ENCODE peak calls at places on chromosome 21, in six cellular contexts. T, H, B, A, P and J are unnamed samples.

GRCh38 chr21:31347435-31348032 is 3.5 kb upstream of the TIAM1 start:
- DNase-seq in T (peak; percentile 62), H (peak; percentile 23), B (no peak), P (peak; percentile 54), A (no peak), J (no peak)

GRCh38 chr21:32921632-32922230 is 104.0 kb upstream of the OLIG2 start:
- DNase-seq in B (no peak), P (no peak), T (peak; percentile 33), H (no peak), A (no peak), J (no peak)

GRCh38 chr21:32135401-32136363 is 143.2 kb downstream of the MIS18A start:
- DNase-seq in P (no peak), T (peak; percentile 70), B (no peak), A (no peak), H (no peak), J (no peak)

GRCh38 chr21:24045775-24046215 is 1561.5 kb downstream of the MRPL39 start:
- DNase-seq in B (no peak), A (peak; percentile 64), P (peak; percentile 91), T (peak; percentile 86), H (peak; percentile 55), J (no peak)

GRCh38 chr21:36178349-36178748 is 21.7 kb downstream of the DOP1B start:
- DNase-seq in B (no peak), P (no peak), T (no peak), A (no peak), H (no peak), J (no peak)

GRCh38 chr21:35559128-35559831 is 501.0 kb downstream of the SETD4 start:
- DNase-seq in B (peak; percentile 33), A (no peak), P (peak; percentile 92), H (no peak), T (peak; percentile 99), J (no peak)

GRCh38 chr21:17903929-17904639 is 84.9 kb upstream of the C21orf91 start:
- DNase-seq in H (no peak), A (no peak), P (peak; percentile 24), B (no peak), T (peak; percentile 30), J (no peak)

GRCh38 chr21:32392299-32392879 is 423 bp downstream of the URB1 start:
- DNase-seq in P (no peak), A (no peak), T (no peak), H (no peak), B (peak; percentile 24), J (no peak)

GRCh38 chr21:27477321-27477720 is 510.4 kb upstream of the ADAMTS5 start:
- DNase-seq in T (peak; percentile 49), A (no peak), P (no peak), H (no peak), B (no peak), J (no peak)

GRCh38 chr21:18772404-18772803 is 368.8 kb upstream of the TMPRSS15 start:
- DNase-seq in T (peak; percentile 1), B (no peak), H (no peak), P (peak; percentile 3), A (no peak), J (no peak)

GRCh38 chr21:38669186-38669585 is 136.5 kb upstream of the ETS2 start:
- DNase-seq in T (peak; percentile 36), P (peak; percentile 59), H (peak; percentile 23), B (peak; percentile 20), A (no peak), J (no peak)

GRCh38 chr21:35428489-35428888 is 379.4 kb upstream of the RUNX1 start:
- DNase-seq in B (no peak), T (peak; percentile 61), A (peak; percentile 34), H (peak; percentile 69), P (peak; percentile 62), J (no peak)

GRCh38 chr21:14120091-14120734 is 90.5 kb downstream of the LIPI start:
- DNase-seq in A (no peak), T (peak; percentile 36), B (no peak), P (no peak), H (peak; percentile 52), J (no peak)

GRCh38 chr21:34243562-34243961 is 120.2 kb upstream of the KCNE2 start:
- DNase-seq in P (peak; percentile 42), A (peak; percentile 29), H (peak; percentile 51), T (peak; percentile 39), B (peak; percentile 16), J (no peak)

GRCh38 chr21:33383056-33383888 is 19.9 kb upstream of the IFNGR2 start:
- DNase-seq in H (peak; percentile 6), A (peak; percentile 58), P (peak; percentile 74), T (peak; percentile 93), B (peak; percentile 99), J (no peak)

GRCh38 chr21:35297665-35298064 is 248.6 kb upstream of the RUNX1 start:
- DNase-seq in P (no peak), H (no peak), B (no peak), T (no peak), A (no peak), J (no peak)

GRCh38 chr21:35217504-35218060 is 168.5 kb upstream of the RUNX1 start:
- DNase-seq in T (peak; percentile 85), H (no peak), A (peak; percentile 56), P (peak; percentile 63), B (peak; percentile 100), J (peak; percentile 100)

GRCh38 chr21:43274022-43274945 is 105.5 kb downstream of the CRYAA start:
- DNase-seq in T (no peak), B (no peak), P (no peak), H (no peak), A (no peak), J (no peak)

GRCh38 chr21:15766952-15767603 is 37.3 kb downstream of the USP25 start:
- DNase-seq in B (no peak), T (no peak), H (no peak), P (no peak), A (no peak), J (no peak)

GRCh38 chr21:39208624-39209333 is 25.5 kb upstream of the PSMG1 start:
- DNase-seq in P (peak; percentile 50), A (no peak), B (no peak), T (no peak), H (no peak), J (no peak)

GRCh38 chr21:25986928-25987327 is 183.6 kb downstream of the APP start:
- DNase-seq in P (no peak), B (no peak), H (no peak), T (no peak), A (no peak), J (no peak)

GRCh38 chr21:39610705-39611104 is 2.0 kb upstream of the B3GALT5 start:
- DNase-seq in H (no peak), P (no peak), B (no peak), A (no peak), T (no peak), J (no peak)

GRCh38 chr21:37000381-37000780 is 6.1 kb upstream of the RIPPLY3 start:
- DNase-seq in P (no peak), T (no peak), H (no peak), A (no peak), B (no peak), J (no peak)

GRCh38 chr21:46099476-46099875 is 1.6 kb downstream of the COL6A2 start:
- DNase-seq in P (peak; percentile 47), H (no peak), B (no peak), A (peak; percentile 28), T (peak; percentile 52), J (no peak)
- H3K4me3 ChIP-seq in P (peak overlapping the region; percentile 82), H (no peak overlapping the region), B (no peak overlapping the region), A (no peak overlapping the region), T (peak overlapping the region; percentile 85), J (no peak overlapping the region)

GRCh38 chr21:42044871-42045495 is 26.1 kb upstream of the UMODL1 start:
- DNase-seq in B (no peak), P (no peak), H (no peak), T (no peak), A (no peak), J (no peak)

GRCh38 chr21:42048870-42049577 is 22.1 kb upstream of the UMODL1 start:
- DNase-seq in T (no peak), B (no peak), A (no peak), H (no peak), P (no peak), J (no peak)

GRCh38 chr21:42051788-42052187 is 19.3 kb upstream of the UMODL1 start:
- DNase-seq in P (peak; percentile 8), A (no peak), H (no peak), B (no peak), T (no peak), J (no peak)

GRCh38 chr21:42047821-42048613 is 23.1 kb upstream of the UMODL1 start:
- DNase-seq in H (no peak), P (peak; percentile 74), B (peak; percentile 36), A (no peak), T (peak; percentile 98), J (no peak)

GRCh38 chr21:42049578-42050430 is 21.3 kb upstream of the UMODL1 start:
- DNase-seq in H (no peak), B (no peak), A (no peak), T (no peak), P (no peak), J (no peak)
- H3K4me3 ChIP-seq in H (no peak overlapping the region), B (no peak overlapping the region), A (no peak overlapping the region), T (no peak overlapping the region), P (no peak overlapping the region), J (no peak overlapping the region)

GRCh38 chr21:44337941-44338895 is 972 bp downstream of the CFAP410 start:
- DNase-seq in B (peak; percentile 54), H (peak; percentile 76), T (peak; percentile 52), P (peak; percentile 62), A (peak; percentile 63), J (peak; percentile 17)
- H3K4me3 ChIP-seq in B (peak overlapping the region; percentile 42), H (peak overlapping the region; percentile 27), T (peak overlapping the region; percentile 38), P (peak overlapping the region; percentile 51), A (no peak overlapping the region), J (peak overlapping the region; percentile 37)

GRCh38 chr21:41763996-41764395 is 2.9 kb downstream of the RIPK4 start:
- DNase-seq in A (no peak), P (no peak), B (no peak), H (no peak), T (no peak), J (no peak)

GRCh38 chr21:41765393-41765950 is 1.4 kb downstream of the RIPK4 start:
- DNase-seq in P (no peak), T (no peak), B (no peak), A (no peak), H (no peak), J (no peak)

GRCh38 chr21:41766051-41766882 is 585 bp downstream of the RIPK4 start:
- DNase-seq in B (no peak), H (no peak), T (no peak), A (no peak), P (no peak), J (no peak)

GRCh38 chr21:41763398-41763931 is 3.4 kb downstream of the RIPK4 start:
- DNase-seq in B (peak; percentile 87), H (peak; percentile 48), A (no peak), P (no peak), T (no peak), J (no peak)

DNA sequence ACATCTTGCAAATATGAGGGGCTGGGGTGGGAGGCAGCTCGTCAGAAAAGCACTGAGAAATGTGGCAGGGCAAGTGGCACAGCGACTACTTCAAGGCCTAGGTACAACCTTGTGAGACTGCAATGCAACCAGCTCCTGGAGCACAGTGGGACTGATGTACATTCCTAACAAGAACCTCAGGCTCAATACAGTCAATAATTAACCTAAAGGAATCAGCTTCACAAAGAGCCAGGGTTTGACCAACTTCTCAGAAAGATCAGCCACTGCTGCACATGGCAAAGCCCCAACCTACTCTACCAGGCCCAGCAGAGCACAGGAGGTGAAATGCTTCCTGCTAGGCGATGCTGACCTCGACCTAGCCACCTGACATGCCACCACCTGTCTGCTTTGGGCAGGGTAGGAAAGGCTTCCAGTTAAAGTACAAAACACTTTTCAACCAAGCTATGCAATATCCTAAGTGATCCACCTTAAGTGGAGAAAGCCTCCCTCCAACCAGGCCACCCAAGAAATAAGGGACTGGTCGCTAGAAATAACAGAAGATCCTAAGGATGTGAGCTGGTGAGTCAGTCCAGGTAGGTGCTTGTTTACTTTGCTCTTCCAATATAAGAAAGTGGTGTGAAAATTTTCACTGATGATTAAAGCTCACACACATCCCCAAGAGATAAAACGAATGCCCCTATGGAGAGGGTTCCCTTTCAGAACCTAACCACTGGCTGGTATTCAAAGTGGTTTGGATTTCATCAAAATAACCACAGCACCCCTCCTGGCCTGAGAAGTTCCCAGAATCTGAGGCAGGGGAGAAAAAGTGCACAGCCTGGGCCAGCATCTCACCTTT is 2.1 kb downstream of the RIPK4 start:
- DNase-seq in B (peak; percentile 61), T (no peak), A (no peak), P (no peak), H (no peak), J (no peak)
- H3K4me3 ChIP-seq in B (peak overlapping the region; percentile 94), T (no peak overlapping the region), A (no peak overlapping the region), P (no peak overlapping the region), H (no peak overlapping the region), J (peak overlapping the region; percentile 88)